ENCODE peak calls at places on chromosome 17, in eight cellular contexts. L is mucosa of descending colon; J is activated CD4-positive, CD25-positive, alpha-beta regulatory T cell; F is stimulated activated CD8-positive, alpha-beta memory T cell treated with anti-CD3 and anti-CD28 coated beads, Interleukin-7, amount 100 ng/mL, for 1 hour; W is putamen; D is activated naive CD8-positive, alpha-beta T cell treated with anti-CD3 and anti-CD28 coated beads for 36 hours; H is AG04450; N is EL. E is an unnamed sample.

GRCh38 chr17:45751466-45751865 is 32.7 kb upstream of the CRHR1 start:
- DNase-seq in D (no peak), F (no peak), W (no peak), N (no peak), J (no peak), L (no peak), H (no peak), E (no peak)

GRCh38 chr17:38444151-38444550 is 15.9 kb downstream of the ARHGAP23 start:
- DNase-seq in H (no peak), W (peak), J (peak), F (no peak), N (peak), L (peak), D (peak), E (peak)

GRCh38 chr17:64174686-64175456 is 44.9 kb upstream of the ERN1 start:
- DNase-seq in D (no peak), W (peak), F (no peak), L (no peak), N (peak), J (no peak), H (no peak), E (peak)

GRCh38 chr17:78736526-78737079 is 45.5 kb downstream of the CYTH1 start:
- DNase-seq in N (no peak), W (no peak), L (peak), F (peak), D (peak), H (no peak), J (no peak), E (no peak)

GRCh38 chr17:3911271-3912053 is 4.8 kb downstream of the P2RX1 start:
- DNase-seq in F (no peak), W (no peak), J (peak), N (no peak), H (no peak), L (peak), D (peak), E (no peak)

GRCh38 chr17:76191891-76192290 is 48.4 kb downstream of the RNF157 start:
- DNase-seq in W (no peak), N (no peak), L (no peak), J (no peak), H (no peak), F (no peak), D (peak), E (no peak)

GRCh38 chr17:51435171-51435552 is 174.8 kb downstream of the UTP18 start:
- DNase-seq in F (no peak), W (peak), N (no peak), D (no peak), H (no peak), J (no peak), L (no peak), E (no peak)

GRCh38 chr17:416293-417206 is 63.9 kb upstream of the RPH3AL start:
- DNase-seq in F (no peak), H (no peak), W (no peak), L (no peak), D (peak), N (no peak), J (no peak), E (no peak)

GRCh38 chr17:79922161-79922569 is 82.9 kb upstream of the CBX4 start:
- DNase-seq in N (no peak), H (no peak), J (no peak), F (no peak), L (peak), W (no peak), D (no peak), E (no peak)

GRCh38 chr17:63406689-63407330 is 39.3 kb downstream of the CYB561 start:
- DNase-seq in W (peak), H (peak), N (peak), L (no peak), J (peak), F (peak), D (peak), E (peak)

GRCh38 chr17:78356163-78356713 is 3.6 kb downstream of the SOCS3 start:
- DNase-seq in J (peak), L (peak), W (peak), N (peak), D (peak), H (peak), F (peak), E (peak)

GRCh38 chr17:63035271-63035670 is 69.2 kb downstream of the TANC2 start:
- DNase-seq in N (peak), D (no peak), H (peak), L (no peak), J (no peak), W (no peak), F (no peak), E (peak)

GRCh38 chr17:34412965-34413441 is 50.0 kb upstream of the CCL1 start:
- DNase-seq in H (no peak), W (no peak), F (no peak), D (no peak), N (no peak), L (no peak), J (no peak), E (no peak)

GRCh38 chr17:82156284-82156925 is 56.2 kb downstream of the CCDC57 start:
- DNase-seq in N (no peak), L (no peak), F (no peak), J (no peak), W (no peak), H (no peak), D (no peak), E (no peak)

E was measured in M059J.